ENCODE peak calls at places on chromosomes 13 and 19, in six cellular contexts. One of them, this sample, is unnamed.

GRCh38 chr19:38684078-38684861 is 36.8 kb downstream of the ACTN4 start:
- DNase-seq in stomach: peak
- DNase-seq in tibial nerve: peak
- DNase-seq in gastrocnemius medialis: peak
- DNase-seq in body of pancreas: peak
- DNase-seq in left ventricle myocardium inferior: peak
- DNase-seq in this sample: peak

GRCh38 chr13:27965740-27966640 is 3.1 kb downstream of the CDX2 start:
- DNase-seq in stomach: peak
- DNase-seq in gastrocnemius medialis: no peak
- DNase-seq in left ventricle myocardium inferior: no peak
- DNase-seq in tibial nerve: no peak
- DNase-seq in body of pancreas: peak
- DNase-seq in this sample: peak

GRCh38 chr19:6026390-6026897 is 48.5 kb upstream of the RANBP3 start:
- DNase-seq in gastrocnemius medialis: no peak
- DNase-seq in body of pancreas: peak
- DNase-seq in stomach: no peak
- DNase-seq in tibial nerve: no peak
- DNase-seq in left ventricle myocardium inferior: no peak
- DNase-seq in this sample: no peak

GRCh38 chr13:36837354-36838092 is 18.5 kb downstream of the RFXAP start:
- DNase-seq in tibial nerve: no peak
- DNase-seq in body of pancreas: no peak
- DNase-seq in left ventricle myocardium inferior: no peak
- DNase-seq in gastrocnemius medialis: no peak
- DNase-seq in stomach: no peak
- DNase-seq in this sample: no peak

GRCh38 chr13:51618626-51619025 is 34.4 kb downstream of the WDFY2 start:
- DNase-seq in tibial nerve: no peak
- DNase-seq in gastrocnemius medialis: no peak
- DNase-seq in stomach: no peak
- DNase-seq in body of pancreas: no peak
- DNase-seq in left ventricle myocardium inferior: no peak
- DNase-seq in this sample: no peak

GRCh38 chr19:21460686-21461085 is 44.7 kb upstream of the ZNF429 start:
- DNase-seq in left ventricle myocardium inferior: no peak
- DNase-seq in gastrocnemius medialis: no peak
- DNase-seq in stomach: no peak
- DNase-seq in body of pancreas: no peak
- DNase-seq in tibial nerve: no peak
- DNase-seq in this sample: no peak

GRCh38 chr19:54252243-54252642 is 4.8 kb downstream of the LILRB5 start:
- DNase-seq in gastrocnemius medialis: no peak
- DNase-seq in body of pancreas: no peak
- DNase-seq in tibial nerve: no peak
- DNase-seq in stomach: no peak
- DNase-seq in left ventricle myocardium inferior: no peak
- DNase-seq in this sample: no peak

GRCh38 chr13:30972888-30973377 is 40.5 kb downstream of the TEX26 start:
- DNase-seq in left ventricle myocardium inferior: no peak
- DNase-seq in stomach: no peak
- DNase-seq in gastrocnemius medialis: no peak
- DNase-seq in tibial nerve: no peak
- DNase-seq in body of pancreas: no peak
- DNase-seq in this sample: peak

GRCh38 chr13:44274838-44275237 is 98.8 kb upstream of the SERP2 start:
- DNase-seq in left ventricle myocardium inferior: no peak
- DNase-seq in body of pancreas: no peak
- DNase-seq in gastrocnemius medialis: no peak
- DNase-seq in stomach: no peak
- DNase-seq in tibial nerve: no peak
- DNase-seq in this sample: no peak

GRCh38 chr19:33429891-33430673 is 56.6 kb downstream of the CEBPG start:
- DNase-seq in body of pancreas: no peak
- DNase-seq in tibial nerve: no peak
- DNase-seq in left ventricle myocardium inferior: peak
- DNase-seq in gastrocnemius medialis: no peak
- DNase-seq in stomach: no peak
- DNase-seq in this sample: no peak

GRCh38 chr19:50817941-50818858 is 5.4 kb downstream of the KLK1 start:
- DNase-seq in left ventricle myocardium inferior: peak
- DNase-seq in stomach: peak
- DNase-seq in body of pancreas: peak
- DNase-seq in tibial nerve: no peak
- DNase-seq in gastrocnemius medialis: no peak
- DNase-seq in this sample: no peak

GRCh38 chr13:90105881-90106496 is 1241.5 kb upstream of the MIR17HG start:
- DNase-seq in body of pancreas: no peak
- DNase-seq in tibial nerve: no peak
- DNase-seq in gastrocnemius medialis: no peak
- DNase-seq in stomach: no peak
- DNase-seq in left ventricle myocardium inferior: no peak
- DNase-seq in this sample: no peak

GRCh38 chr19:52542984-52543664 is 15.7 kb downstream of the ZNF808 start:
- DNase-seq in left ventricle myocardium inferior: no peak
- DNase-seq in gastrocnemius medialis: no peak
- DNase-seq in stomach: no peak
- DNase-seq in body of pancreas: no peak
- DNase-seq in tibial nerve: no peak
- DNase-seq in this sample: no peak

GRCh38 chr13:94168784-94169512 is 310.5 kb downstream of the DCT start:
- DNase-seq in body of pancreas: no peak
- DNase-seq in stomach: no peak
- DNase-seq in gastrocnemius medialis: no peak
- DNase-seq in left ventricle myocardium inferior: no peak
- DNase-seq in tibial nerve: no peak
- DNase-seq in this sample: no peak

GRCh38 chr19:49016067-49016839 is 638 bp downstream of the LHB start:
- DNase-seq in body of pancreas: no peak
- DNase-seq in left ventricle myocardium inferior: no peak
- DNase-seq in gastrocnemius medialis: no peak
- DNase-seq in stomach: no peak
- DNase-seq in tibial nerve: no peak
- DNase-seq in this sample: no peak

GRCh38 chr19:17562097-17562496 is 6.6 kb downstream of the COLGALT1 start:
- DNase-seq in gastrocnemius medialis: no peak
- DNase-seq in left ventricle myocardium inferior: no peak
- DNase-seq in tibial nerve: no peak
- DNase-seq in stomach: no peak
- DNase-seq in body of pancreas: no peak
- DNase-seq in this sample: no peak

GRCh38 chr19:39335168-39335567 is 675 bp downstream of the GMFG start:
- DNase-seq in stomach: no peak
- DNase-seq in gastrocnemius medialis: no peak
- DNase-seq in left ventricle myocardium inferior: no peak
- DNase-seq in tibial nerve: no peak
- DNase-seq in body of pancreas: no peak
- DNase-seq in this sample: no peak

GRCh38 chr19:8455018-8455417 is 10.2 kb downstream of the HNRNPM start:
- DNase-seq in body of pancreas: no peak
- DNase-seq in tibial nerve: no peak
- DNase-seq in left ventricle myocardium inferior: no peak
- DNase-seq in stomach: no peak
- DNase-seq in gastrocnemius medialis: no peak
- DNase-seq in this sample: no peak

GRCh38 chr13:63190742-63191141 is 1775.1 kb upstream of the PCDH20 start:
- DNase-seq in left ventricle myocardium inferior: no peak
- DNase-seq in tibial nerve: no peak
- DNase-seq in body of pancreas: no peak
- DNase-seq in stomach: no peak
- DNase-seq in gastrocnemius medialis: no peak
- DNase-seq in this sample: no peak

GRCh38 chr13:103142091-103142594 is 75.9 kb upstream of the SLC10A2 start:
- DNase-seq in stomach: no peak
- DNase-seq in left ventricle myocardium inferior: no peak
- DNase-seq in gastrocnemius medialis: no peak
- DNase-seq in body of pancreas: no peak
- DNase-seq in tibial nerve: no peak
- DNase-seq in this sample: no peak

GRCh38 chr19:55537741-55538111 is 793 bp upstream of the SBK2 start:
- DNase-seq in body of pancreas: no peak
- DNase-seq in gastrocnemius medialis: no peak
- DNase-seq in stomach: no peak
- DNase-seq in left ventricle myocardium inferior: no peak
- DNase-seq in tibial nerve: no peak
- DNase-seq in this sample: no peak

GRCh38 chr13:94006271-94006670 is 473.2 kb downstream of the DCT start:
- DNase-seq in tibial nerve: no peak
- DNase-seq in gastrocnemius medialis: no peak
- DNase-seq in left ventricle myocardium inferior: no peak
- DNase-seq in body of pancreas: no peak
- DNase-seq in stomach: no peak
- DNase-seq in this sample: no peak

GRCh38 chr13:96994030-96994848 is at the start of gene OXGR1:
- DNase-seq in stomach: no peak
- DNase-seq in gastrocnemius medialis: no peak
- DNase-seq in left ventricle myocardium inferior: no peak
- DNase-seq in tibial nerve: no peak
- DNase-seq in body of pancreas: peak
- DNase-seq in this sample: no peak

GRCh38 chr13:107531816-107532215 is 683.5 kb downstream of the LIG4 start:
- DNase-seq in stomach: no peak
- DNase-seq in gastrocnemius medialis: no peak
- DNase-seq in tibial nerve: no peak
- DNase-seq in left ventricle myocardium inferior: no peak
- DNase-seq in body of pancreas: no peak
- DNase-seq in this sample: no peak

GRCh38 chr13:99501952-99502310 is 659 bp downstream of the TM9SF2 start:
- DNase-seq in body of pancreas: peak
- DNase-seq in tibial nerve: no peak
- DNase-seq in stomach: peak
- DNase-seq in gastrocnemius medialis: peak
- DNase-seq in left ventricle myocardium inferior: no peak
- DNase-seq in this sample: no peak

GRCh38 chr13:50075619-50076097 is 60.4 kb downstream of the KCNRG start:
- DNase-seq in stomach: no peak
- DNase-seq in tibial nerve: no peak
- DNase-seq in gastrocnemius medialis: no peak
- DNase-seq in left ventricle myocardium inferior: no peak
- DNase-seq in body of pancreas: no peak
- DNase-seq in this sample: no peak

GRCh38 chr13:50073340-50073739 is 58.1 kb downstream of the KCNRG start:
- DNase-seq in left ventricle myocardium inferior: no peak
- DNase-seq in gastrocnemius medialis: no peak
- DNase-seq in tibial nerve: no peak
- DNase-seq in stomach: no peak
- DNase-seq in body of pancreas: no peak
- DNase-seq in this sample: no peak

GRCh38 chr13:50071399-50071798 is 56.2 kb downstream of the KCNRG start:
- DNase-seq in body of pancreas: no peak
- DNase-seq in gastrocnemius medialis: no peak
- DNase-seq in tibial nerve: no peak
- DNase-seq in stomach: no peak
- DNase-seq in left ventricle myocardium inferior: no peak
- DNase-seq in this sample: no peak

GRCh38 chr13:50072676-50073075 is 57.4 kb downstream of the KCNRG start:
- DNase-seq in gastrocnemius medialis: no peak
- DNase-seq in body of pancreas: no peak
- DNase-seq in stomach: no peak
- DNase-seq in left ventricle myocardium inferior: no peak
- DNase-seq in tibial nerve: no peak
- DNase-seq in this sample: no peak

DNA sequence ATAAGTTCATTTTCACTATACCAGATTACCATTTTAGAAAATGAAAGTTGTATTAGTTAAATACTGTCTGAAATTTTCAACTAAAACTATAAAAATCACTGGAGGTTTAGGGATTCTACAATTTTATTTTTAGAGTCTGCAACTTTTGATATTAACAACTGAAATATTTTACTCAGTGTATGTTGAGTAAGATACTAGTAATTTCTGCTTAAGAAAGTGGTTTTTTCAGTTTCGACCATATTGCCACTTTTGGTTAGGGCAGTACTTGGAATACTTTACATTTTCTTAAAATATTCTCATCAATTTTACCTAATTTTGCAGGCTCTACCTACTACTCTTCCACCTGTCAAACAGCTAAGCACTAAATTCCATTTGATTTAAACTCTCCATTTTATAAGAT is 59.6 kb downstream of the KCNRG start:
- DNase-seq in tibial nerve: no peak
- DNase-seq in stomach: no peak
- DNase-seq in gastrocnemius medialis: no peak
- DNase-seq in left ventricle myocardium inferior: no peak
- DNase-seq in body of pancreas: no peak
- DNase-seq in this sample: no peak
- H3K4me3 ChIP-seq in tibial nerve: no peak
- H3K4me3 ChIP-seq in stomach: no peak
- H3K4me3 ChIP-seq in gastrocnemius medialis: no peak
- H3K4me3 ChIP-seq in left ventricle myocardium inferior: no peak
- H3K4me3 ChIP-seq in body of pancreas: no peak
- H3K4me3 ChIP-seq in this sample: no peak

GRCh38 chr13:33867472-33867871 is 49.5 kb downstream of the RFC3 start:
- DNase-seq in left ventricle myocardium inferior: no peak
- DNase-seq in body of pancreas: no peak
- DNase-seq in stomach: no peak
- DNase-seq in gastrocnemius medialis: no peak
- DNase-seq in tibial nerve: no peak
- DNase-seq in this sample: no peak
- TF ChIP-seq CTCF in left ventricle myocardium inferior: peak
- TF ChIP-seq CTCF in body of pancreas: no peak
- TF ChIP-seq CTCF in stomach: no peak
- TF ChIP-seq CTCF in gastrocnemius medialis: no peak
- TF ChIP-seq CTCF in tibial nerve: no peak
- TF ChIP-seq CTCF in this sample: no peak

GRCh38 chr13:46593403-46593802 is 40.4 kb downstream of the LRCH1 start:
- DNase-seq in tibial nerve: no peak
- DNase-seq in left ventricle myocardium inferior: no peak
- DNase-seq in gastrocnemius medialis: no peak
- DNase-seq in body of pancreas: no peak
- DNase-seq in stomach: no peak
- DNase-seq in this sample: no peak
- H3K4me3 ChIP-seq in tibial nerve: no peak
- H3K4me3 ChIP-seq in left ventricle myocardium inferior: no peak
- H3K4me3 ChIP-seq in gastrocnemius medialis: no peak
- H3K4me3 ChIP-seq in body of pancreas: no peak
- H3K4me3 ChIP-seq in stomach: no peak
- H3K4me3 ChIP-seq in this sample: no peak

GRCh38 chr19:45574526-45574925 is 10.1 kb downstream of the OPA3 start:
- DNase-seq in gastrocnemius medialis: no peak
- DNase-seq in left ventricle myocardium inferior: no peak
- DNase-seq in stomach: no peak
- DNase-seq in tibial nerve: no peak
- DNase-seq in body of pancreas: no peak
- DNase-seq in this sample: no peak

GRCh38 chr19:45567609-45568008 is 17.0 kb downstream of the OPA3 start:
- DNase-seq in tibial nerve: no peak
- DNase-seq in gastrocnemius medialis: no peak
- DNase-seq in left ventricle myocardium inferior: no peak
- DNase-seq in stomach: no peak
- DNase-seq in body of pancreas: no peak
- DNase-seq in this sample: peak

GRCh38 chr19:45571457-45572220 is 13.0 kb downstream of the OPA3 start:
- DNase-seq in stomach: no peak
- DNase-seq in gastrocnemius medialis: no peak
- DNase-seq in body of pancreas: no peak
- DNase-seq in tibial nerve: no peak
- DNase-seq in left ventricle myocardium inferior: no peak
- DNase-seq in this sample: no peak

GRCh38 chr19:45568732-45569131 is 15.9 kb downstream of the OPA3 start:
- DNase-seq in body of pancreas: no peak
- DNase-seq in stomach: no peak
- DNase-seq in gastrocnemius medialis: peak
- DNase-seq in left ventricle myocardium inferior: no peak
- DNase-seq in tibial nerve: no peak
- DNase-seq in this sample: no peak

GRCh38 chr19:45569619-45570421 is 14.8 kb downstream of the OPA3 start:
- DNase-seq in gastrocnemius medialis: peak
- DNase-seq in stomach: peak
- DNase-seq in body of pancreas: peak
- DNase-seq in tibial nerve: no peak
- DNase-seq in left ventricle myocardium inferior: peak
- DNase-seq in this sample: no peak
- TF ChIP-seq CTCF in gastrocnemius medialis: peak
- TF ChIP-seq CTCF in stomach: peak
- TF ChIP-seq CTCF in body of pancreas: peak
- TF ChIP-seq CTCF in tibial nerve: peak
- TF ChIP-seq CTCF in left ventricle myocardium inferior: peak
- TF ChIP-seq CTCF in this sample: peak

This sample was measured in LNCaP clone FGC.